ENCODE peak calls at places on chromosomes 11 and 22, in six cellular contexts. One of them, this sample, is unnamed.

GRCh38 chr22:36311386-36312085 is 58.6 kb downstream of the APOL1 start:
- DNase-seq in endodermal cell: no peak
- DNase-seq in fibroblast of villous mesenchyme: no peak
- DNase-seq in fibroblast of mammary gland: no peak
- DNase-seq in CD4-positive, CD25-positive, alpha-beta regulatory T cell: no peak
- DNase-seq in epithelial cell of esophagus: no peak
- DNase-seq in this sample: peak; percentile 52

GRCh38 chr11:33039274-33040126 is at the start of gene TCP11L1:
- DNase-seq in endodermal cell: peak; percentile 97
- DNase-seq in fibroblast of villous mesenchyme: peak; percentile 96
- DNase-seq in fibroblast of mammary gland: peak; percentile 91
- DNase-seq in CD4-positive, CD25-positive, alpha-beta regulatory T cell: peak; percentile 76
- DNase-seq in epithelial cell of esophagus: peak; percentile 81
- DNase-seq in this sample: peak; percentile 97

GRCh38 chr11:131942878-131943277 is 572.5 kb downstream of the NTM start:
- DNase-seq in endodermal cell: no peak
- DNase-seq in fibroblast of villous mesenchyme: no peak
- DNase-seq in fibroblast of mammary gland: no peak
- DNase-seq in CD4-positive, CD25-positive, alpha-beta regulatory T cell: no peak
- DNase-seq in epithelial cell of esophagus: no peak
- DNase-seq in this sample: no peak

GRCh38 chr22:22046370-22046769 is 63.8 kb upstream of the TOP3B start:
- DNase-seq in endodermal cell: no peak
- DNase-seq in fibroblast of villous mesenchyme: no peak
- DNase-seq in fibroblast of mammary gland: no peak
- DNase-seq in CD4-positive, CD25-positive, alpha-beta regulatory T cell: no peak
- DNase-seq in epithelial cell of esophagus: no peak
- DNase-seq in this sample: no peak

GRCh38 chr22:38513063-38513462 is 7.0 kb upstream of the DDX17 start:
- DNase-seq in endodermal cell: peak; percentile 85
- DNase-seq in fibroblast of villous mesenchyme: no peak
- DNase-seq in fibroblast of mammary gland: no peak
- DNase-seq in CD4-positive, CD25-positive, alpha-beta regulatory T cell: no peak
- DNase-seq in epithelial cell of esophagus: no peak
- DNase-seq in this sample: no peak

GRCh38 chr11:110283862-110284261 is 12.6 kb downstream of the RDX start:
- DNase-seq in endodermal cell: no peak
- DNase-seq in fibroblast of villous mesenchyme: no peak
- DNase-seq in fibroblast of mammary gland: no peak
- DNase-seq in CD4-positive, CD25-positive, alpha-beta regulatory T cell: no peak
- DNase-seq in epithelial cell of esophagus: no peak
- DNase-seq in this sample: no peak

GRCh38 chr22:49365191-49365837 is 462.4 kb downstream of the BRD1 start:
- DNase-seq in endodermal cell: no peak
- DNase-seq in fibroblast of villous mesenchyme: no peak
- DNase-seq in fibroblast of mammary gland: no peak
- DNase-seq in CD4-positive, CD25-positive, alpha-beta regulatory T cell: no peak
- DNase-seq in epithelial cell of esophagus: no peak
- DNase-seq in this sample: no peak

GRCh38 chr11:116853461-116854073 is 16.1 kb upstream of the APOA1 start:
- DNase-seq in endodermal cell: no peak
- DNase-seq in fibroblast of villous mesenchyme: peak; percentile 96
- DNase-seq in fibroblast of mammary gland: peak; percentile 96
- DNase-seq in CD4-positive, CD25-positive, alpha-beta regulatory T cell: peak; percentile 44
- DNase-seq in epithelial cell of esophagus: peak; percentile 87
- DNase-seq in this sample: peak; percentile 94

GRCh38 chr11:134560566-134561347 is 148.7 kb upstream of the B3GAT1 start:
- DNase-seq in endodermal cell: peak; percentile 69
- DNase-seq in fibroblast of villous mesenchyme: no peak
- DNase-seq in fibroblast of mammary gland: no peak
- DNase-seq in CD4-positive, CD25-positive, alpha-beta regulatory T cell: no peak
- DNase-seq in epithelial cell of esophagus: no peak
- DNase-seq in this sample: no peak

GRCh38 chr11:12932485-12932884 is 76.6 kb upstream of the RASSF10 start:
- DNase-seq in endodermal cell: no peak
- DNase-seq in fibroblast of villous mesenchyme: no peak
- DNase-seq in fibroblast of mammary gland: no peak
- DNase-seq in CD4-positive, CD25-positive, alpha-beta regulatory T cell: no peak
- DNase-seq in epithelial cell of esophagus: peak; percentile 16
- DNase-seq in this sample: no peak

GRCh38 chr11:34427171-34427805 is 11.4 kb upstream of the CAT start:
- DNase-seq in endodermal cell: no peak
- DNase-seq in fibroblast of villous mesenchyme: peak; percentile 89
- DNase-seq in fibroblast of mammary gland: peak; percentile 96
- DNase-seq in CD4-positive, CD25-positive, alpha-beta regulatory T cell: no peak
- DNase-seq in epithelial cell of esophagus: peak; percentile 90
- DNase-seq in this sample: peak; percentile 71

GRCh38 chr22:20422965-20423635 is 14.5 kb downstream of the SCARF2 start:
- DNase-seq in endodermal cell: no peak
- DNase-seq in fibroblast of villous mesenchyme: no peak
- DNase-seq in fibroblast of mammary gland: no peak
- DNase-seq in CD4-positive, CD25-positive, alpha-beta regulatory T cell: no peak
- DNase-seq in epithelial cell of esophagus: no peak
- DNase-seq in this sample: no peak

GRCh38 chr11:129289350-129290040 is 86.2 kb upstream of the BARX2 start:
- DNase-seq in endodermal cell: no peak
- DNase-seq in fibroblast of villous mesenchyme: no peak
- DNase-seq in fibroblast of mammary gland: no peak
- DNase-seq in CD4-positive, CD25-positive, alpha-beta regulatory T cell: no peak
- DNase-seq in epithelial cell of esophagus: no peak
- DNase-seq in this sample: no peak

GRCh38 chr11:65476632-65477270 is 22.1 kb upstream of the MALAT1 start:
- DNase-seq in endodermal cell: no peak
- DNase-seq in fibroblast of villous mesenchyme: no peak
- DNase-seq in fibroblast of mammary gland: peak; percentile 64
- DNase-seq in CD4-positive, CD25-positive, alpha-beta regulatory T cell: no peak
- DNase-seq in epithelial cell of esophagus: no peak
- DNase-seq in this sample: no peak

GRCh38 chr11:66861051-66861773 is 4.3 kb downstream of the LRFN4 start:
- DNase-seq in endodermal cell: no peak
- DNase-seq in fibroblast of villous mesenchyme: no peak
- DNase-seq in fibroblast of mammary gland: no peak
- DNase-seq in CD4-positive, CD25-positive, alpha-beta regulatory T cell: no peak
- DNase-seq in epithelial cell of esophagus: no peak
- DNase-seq in this sample: no peak

GRCh38 chr11:67286621-67287333 is 2.3 kb upstream of the ANKRD13D start:
- DNase-seq in endodermal cell: no peak
- DNase-seq in fibroblast of villous mesenchyme: no peak
- DNase-seq in fibroblast of mammary gland: no peak
- DNase-seq in CD4-positive, CD25-positive, alpha-beta regulatory T cell: no peak
- DNase-seq in epithelial cell of esophagus: no peak
- DNase-seq in this sample: no peak

GRCh38 chr11:911031-911889 is 650 bp upstream of the CHID1 start:
- DNase-seq in endodermal cell: peak; percentile 50
- DNase-seq in fibroblast of villous mesenchyme: peak; percentile 58
- DNase-seq in fibroblast of mammary gland: peak; percentile 77
- DNase-seq in CD4-positive, CD25-positive, alpha-beta regulatory T cell: no peak
- DNase-seq in epithelial cell of esophagus: peak; percentile 42
- DNase-seq in this sample: peak; percentile 65

GRCh38 chr11:134069996-134070845 is 1.3 kb downstream of the JAM3 start:
- DNase-seq in endodermal cell: no peak
- DNase-seq in fibroblast of villous mesenchyme: no peak
- DNase-seq in fibroblast of mammary gland: no peak
- DNase-seq in CD4-positive, CD25-positive, alpha-beta regulatory T cell: no peak
- DNase-seq in epithelial cell of esophagus: no peak
- DNase-seq in this sample: no peak

GRCh38 chr11:9759519-9760179 is 95.8 kb downstream of the SWAP70 start:
- DNase-seq in endodermal cell: no peak
- DNase-seq in fibroblast of villous mesenchyme: peak; percentile 99
- DNase-seq in fibroblast of mammary gland: peak; percentile 100
- DNase-seq in CD4-positive, CD25-positive, alpha-beta regulatory T cell: peak; percentile 69
- DNase-seq in epithelial cell of esophagus: peak; percentile 100
- DNase-seq in this sample: peak; percentile 96

GRCh38 chr22:38467904-38468760 is at the start of gene KDELR3:
- DNase-seq in endodermal cell: peak; percentile 74
- DNase-seq in fibroblast of villous mesenchyme: peak; percentile 75
- DNase-seq in fibroblast of mammary gland: peak; percentile 62
- DNase-seq in CD4-positive, CD25-positive, alpha-beta regulatory T cell: no peak
- DNase-seq in epithelial cell of esophagus: peak; percentile 82
- DNase-seq in this sample: peak; percentile 68

GRCh38 chr11:93572171-93572570 is 29.0 kb upstream of the SMCO4 start:
- DNase-seq in endodermal cell: no peak
- DNase-seq in fibroblast of villous mesenchyme: no peak
- DNase-seq in fibroblast of mammary gland: no peak
- DNase-seq in CD4-positive, CD25-positive, alpha-beta regulatory T cell: no peak
- DNase-seq in epithelial cell of esophagus: no peak
- DNase-seq in this sample: no peak

GRCh38 chr11:30392221-30392784 is 69.4 kb downstream of the ARL14EP start:
- DNase-seq in endodermal cell: no peak
- DNase-seq in fibroblast of villous mesenchyme: no peak
- DNase-seq in fibroblast of mammary gland: no peak
- DNase-seq in CD4-positive, CD25-positive, alpha-beta regulatory T cell: no peak
- DNase-seq in epithelial cell of esophagus: no peak
- DNase-seq in this sample: no peak

GRCh38 chr11:75398906-75399305 is 412 bp upstream of the RPS3 start:
- DNase-seq in endodermal cell: no peak
- DNase-seq in fibroblast of villous mesenchyme: no peak
- DNase-seq in fibroblast of mammary gland: no peak
- DNase-seq in CD4-positive, CD25-positive, alpha-beta regulatory T cell: no peak
- DNase-seq in epithelial cell of esophagus: no peak
- DNase-seq in this sample: no peak

GRCh38 chr11:75403037-75403436 is 3.7 kb downstream of the RPS3 start:
- DNase-seq in endodermal cell: no peak
- DNase-seq in fibroblast of villous mesenchyme: no peak
- DNase-seq in fibroblast of mammary gland: no peak
- DNase-seq in CD4-positive, CD25-positive, alpha-beta regulatory T cell: no peak
- DNase-seq in epithelial cell of esophagus: no peak
- DNase-seq in this sample: no peak

GRCh38 chr11:75400110-75400865 is 970 bp downstream of the RPS3 start:
- DNase-seq in endodermal cell: peak; percentile 52
- DNase-seq in fibroblast of villous mesenchyme: peak; percentile 28
- DNase-seq in fibroblast of mammary gland: peak; percentile 30
- DNase-seq in CD4-positive, CD25-positive, alpha-beta regulatory T cell: no peak
- DNase-seq in epithelial cell of esophagus: peak; percentile 24
- DNase-seq in this sample: peak; percentile 41

GRCh38 chr11:75402002-75402773 is 2.9 kb downstream of the RPS3 start:
- DNase-seq in endodermal cell: no peak
- DNase-seq in fibroblast of villous mesenchyme: no peak
- DNase-seq in fibroblast of mammary gland: no peak
- DNase-seq in CD4-positive, CD25-positive, alpha-beta regulatory T cell: no peak
- DNase-seq in epithelial cell of esophagus: no peak
- DNase-seq in this sample: no peak

GRCh38 chr11:75399344-75400109 is at the start of gene RPS3:
- DNase-seq in endodermal cell: peak; percentile 95
- DNase-seq in fibroblast of villous mesenchyme: peak; percentile 93
- DNase-seq in fibroblast of mammary gland: peak; percentile 88
- DNase-seq in CD4-positive, CD25-positive, alpha-beta regulatory T cell: peak; percentile 80
- DNase-seq in epithelial cell of esophagus: peak; percentile 93
- DNase-seq in this sample: peak; percentile 93
- H3K4me3 ChIP-seq in endodermal cell: peak within 1 kb of the TSS; percentile 95
- H3K4me3 ChIP-seq in fibroblast of villous mesenchyme: peak within 1 kb of the TSS; percentile 81
- H3K4me3 ChIP-seq in fibroblast of mammary gland: peak within 1 kb of the TSS; percentile 90
- H3K4me3 ChIP-seq in CD4-positive, CD25-positive, alpha-beta regulatory T cell: peak within 1 kb of the TSS; percentile 89
- H3K4me3 ChIP-seq in epithelial cell of esophagus: peak within 1 kb of the TSS; percentile 95
- H3K4me3 ChIP-seq in this sample: peak within 1 kb of the TSS; percentile 78

DNA sequence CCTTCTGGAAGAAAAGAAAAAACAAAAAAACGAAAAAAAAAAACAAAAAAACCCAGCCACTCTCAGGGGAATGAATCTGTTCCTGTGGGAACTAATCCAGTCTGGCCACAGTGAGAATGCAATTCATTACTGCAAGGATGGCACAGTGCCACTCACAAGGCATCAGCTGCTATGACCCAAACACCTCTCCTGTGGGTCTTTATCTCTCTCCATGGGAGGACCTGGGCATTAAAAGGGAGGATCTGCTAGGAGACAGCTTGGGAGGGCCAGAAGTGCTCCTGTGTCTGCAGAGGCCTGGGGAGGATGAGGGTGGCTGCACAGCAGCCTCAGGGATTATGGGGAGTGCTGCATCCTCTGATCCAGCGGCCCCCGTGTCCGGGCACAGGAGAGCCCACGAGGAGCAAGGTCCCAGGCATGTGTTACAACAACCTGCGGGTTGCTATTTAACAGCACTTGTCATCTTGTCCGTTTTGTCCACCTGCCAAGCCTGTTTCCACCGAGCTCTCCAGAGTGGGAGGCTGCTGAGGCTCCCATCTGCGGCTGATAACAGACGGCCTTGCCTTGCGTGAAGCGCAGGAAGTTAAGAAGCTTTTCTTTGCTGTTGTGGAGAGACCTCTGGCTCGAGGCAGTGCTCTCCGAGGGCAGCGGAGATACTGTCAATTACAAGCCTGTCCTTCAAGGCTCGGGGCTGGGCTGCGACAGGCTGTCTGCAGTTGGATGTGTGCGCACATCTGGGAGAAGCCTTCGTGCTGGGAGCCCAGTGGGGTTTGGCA is 97.7 kb downstream of the NXPE2 start:
- DNase-seq in endodermal cell: no peak
- DNase-seq in fibroblast of villous mesenchyme: no peak
- DNase-seq in fibroblast of mammary gland: no peak
- DNase-seq in CD4-positive, CD25-positive, alpha-beta regulatory T cell: no peak
- DNase-seq in epithelial cell of esophagus: no peak
- DNase-seq in this sample: no peak
- H3K4me3 ChIP-seq in endodermal cell: no peak overlapping the region
- H3K4me3 ChIP-seq in fibroblast of villous mesenchyme: no peak overlapping the region
- H3K4me3 ChIP-seq in fibroblast of mammary gland: no peak overlapping the region
- H3K4me3 ChIP-seq in CD4-positive, CD25-positive, alpha-beta regulatory T cell: no peak overlapping the region
- H3K4me3 ChIP-seq in epithelial cell of esophagus: no peak overlapping the region
- H3K4me3 ChIP-seq in this sample: no peak overlapping the region

DNA sequence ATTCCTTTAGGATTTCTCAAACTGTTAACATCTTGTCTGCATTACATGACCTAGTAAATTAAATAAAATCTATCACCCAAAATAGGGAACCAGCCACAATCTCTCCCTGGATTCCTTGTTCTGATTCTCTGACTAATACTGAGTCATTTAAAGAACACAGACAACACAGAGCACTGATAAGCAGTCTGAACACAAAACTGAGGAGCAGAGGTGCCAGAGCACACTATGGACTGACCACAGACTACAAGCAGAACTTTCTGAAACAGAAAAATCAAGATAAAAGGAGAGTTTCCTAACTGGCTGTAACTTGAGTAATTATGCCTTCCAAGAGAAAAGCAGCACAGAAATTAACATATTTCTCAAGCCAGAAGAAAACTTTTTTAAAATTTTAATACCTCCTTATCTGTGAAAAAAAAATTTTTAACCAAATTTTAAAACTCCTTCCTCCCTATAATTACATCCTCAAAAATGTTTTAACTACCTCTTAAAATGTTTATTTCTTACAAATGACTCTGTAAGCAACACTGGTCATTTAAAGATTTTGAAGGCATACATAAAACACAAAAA is 128.9 kb downstream of the SGSM3 start:
- DNase-seq in endodermal cell: no peak
- DNase-seq in fibroblast of villous mesenchyme: peak; percentile 99
- DNase-seq in fibroblast of mammary gland: peak; percentile 99
- DNase-seq in CD4-positive, CD25-positive, alpha-beta regulatory T cell: no peak
- DNase-seq in epithelial cell of esophagus: peak; percentile 87
- DNase-seq in this sample: peak; percentile 96
- H3K4me3 ChIP-seq in endodermal cell: no peak overlapping the region
- H3K4me3 ChIP-seq in fibroblast of villous mesenchyme: no peak overlapping the region
- H3K4me3 ChIP-seq in fibroblast of mammary gland: no peak overlapping the region
- H3K4me3 ChIP-seq in CD4-positive, CD25-positive, alpha-beta regulatory T cell: no peak overlapping the region
- H3K4me3 ChIP-seq in epithelial cell of esophagus: no peak overlapping the region
- H3K4me3 ChIP-seq in this sample: no peak overlapping the region

DNA sequence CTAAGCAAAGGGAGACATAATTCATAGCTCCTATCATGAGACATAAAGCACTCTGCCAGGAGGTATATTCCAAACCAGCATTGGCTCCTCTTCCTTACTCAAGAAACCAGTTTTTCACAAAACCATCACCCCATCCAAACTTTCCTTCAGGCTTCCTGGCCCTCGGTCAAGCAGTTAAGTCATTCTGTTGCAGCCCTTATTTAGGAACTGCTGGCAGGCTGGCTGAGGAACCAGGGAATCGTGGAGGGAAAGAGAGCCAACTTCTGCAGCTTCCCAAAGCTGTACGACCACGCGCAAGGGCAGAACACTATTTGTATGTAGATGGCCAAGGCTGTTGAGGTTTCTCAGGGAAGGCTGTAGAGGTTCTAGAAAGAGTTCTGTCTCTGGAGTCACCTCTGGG is 669 bp downstream of the IFT46 start:
- DNase-seq in endodermal cell: no peak
- DNase-seq in fibroblast of villous mesenchyme: no peak
- DNase-seq in fibroblast of mammary gland: peak; percentile 56
- DNase-seq in CD4-positive, CD25-positive, alpha-beta regulatory T cell: no peak
- DNase-seq in epithelial cell of esophagus: peak; percentile 14
- DNase-seq in this sample: peak; percentile 53
- H3K4me3 ChIP-seq in endodermal cell: no peak overlapping the region
- H3K4me3 ChIP-seq in fibroblast of villous mesenchyme: peak overlapping the region; percentile 81
- H3K4me3 ChIP-seq in fibroblast of mammary gland: peak overlapping the region; percentile 74
- H3K4me3 ChIP-seq in CD4-positive, CD25-positive, alpha-beta regulatory T cell: peak overlapping the region; percentile 97
- H3K4me3 ChIP-seq in epithelial cell of esophagus: peak overlapping the region; percentile 83
- H3K4me3 ChIP-seq in this sample: peak overlapping the region; percentile 14

This sample was measured in cardiac fibroblast.